ENCODE peak calls at places on chromosomes 2 and 18, in six cellular contexts. One of them, this sample, is unnamed.
A peak's percentile ranks its signal among the peaks of the same experiment; 100 is the strongest.

GRCh38 chr2:160050147-160050546 is 12.3 kb downstream of the PLA2R1 start:
- DNase-seq in foreskin fibroblast: no peak
- DNase-seq in fibroblast of mammary gland: no peak
- DNase-seq in heart left ventricle: no peak
- DNase-seq in ovary: no peak
- DNase-seq in CD4-positive, alpha-beta T cell: no peak
- DNase-seq in this sample: no peak

GRCh38 chr2:72914226-72915075 is 2.9 kb upstream of the EMX1 start:
- DNase-seq in foreskin fibroblast: no peak
- DNase-seq in ovary: no peak
- DNase-seq in CD4-positive, alpha-beta T cell: no peak
- DNase-seq in heart left ventricle: no peak
- DNase-seq in fibroblast of mammary gland: no peak
- DNase-seq in this sample: no peak

GRCh38 chr2:3651686-3652516 is 6.1 kb upstream of the ALLC start:
- DNase-seq in heart left ventricle: peak; percentile 64
- DNase-seq in CD4-positive, alpha-beta T cell: peak; percentile 60
- DNase-seq in foreskin fibroblast: peak; percentile 31
- DNase-seq in ovary: peak; percentile 65
- DNase-seq in fibroblast of mammary gland: peak; percentile 26
- DNase-seq in this sample: no peak

GRCh38 chr2:68768951-68769350 is 34.3 kb downstream of the ARHGAP25 start:
- DNase-seq in fibroblast of mammary gland: no peak
- DNase-seq in ovary: no peak
- DNase-seq in foreskin fibroblast: no peak
- DNase-seq in CD4-positive, alpha-beta T cell: no peak
- DNase-seq in heart left ventricle: no peak
- DNase-seq in this sample: no peak

GRCh38 chr2:220394433-220394832 is 767.0 kb downstream of the SLC4A3 start:
- DNase-seq in fibroblast of mammary gland: peak; percentile 66
- DNase-seq in ovary: no peak
- DNase-seq in foreskin fibroblast: peak; percentile 80
- DNase-seq in heart left ventricle: peak; percentile 50
- DNase-seq in CD4-positive, alpha-beta T cell: no peak
- DNase-seq in this sample: no peak

GRCh38 chr18:9535430-9535972 is 60.2 kb downstream of the RALBP1 start:
- DNase-seq in heart left ventricle: no peak
- DNase-seq in foreskin fibroblast: peak; percentile 97
- DNase-seq in CD4-positive, alpha-beta T cell: no peak
- DNase-seq in fibroblast of mammary gland: peak; percentile 98
- DNase-seq in ovary: peak; percentile 68
- DNase-seq in this sample: no peak

GRCh38 chr2:240430595-240430994 is 4.9 kb upstream of the GPC1 start:
- DNase-seq in CD4-positive, alpha-beta T cell: no peak
- DNase-seq in heart left ventricle: no peak
- DNase-seq in fibroblast of mammary gland: no peak
- DNase-seq in foreskin fibroblast: no peak
- DNase-seq in ovary: no peak
- DNase-seq in this sample: no peak

GRCh38 chr2:37633234-37633633 is 38.2 kb downstream of the CDC42EP3 start:
- DNase-seq in ovary: no peak
- DNase-seq in CD4-positive, alpha-beta T cell: no peak
- DNase-seq in fibroblast of mammary gland: no peak
- DNase-seq in heart left ventricle: no peak
- DNase-seq in foreskin fibroblast: no peak
- DNase-seq in this sample: no peak

GRCh38 chr2:207787800-207788199 is 18.1 kb upstream of the FZD5 start:
- DNase-seq in foreskin fibroblast: no peak
- DNase-seq in heart left ventricle: no peak
- DNase-seq in ovary: no peak
- DNase-seq in fibroblast of mammary gland: no peak
- DNase-seq in CD4-positive, alpha-beta T cell: no peak
- DNase-seq in this sample: no peak

GRCh38 chr2:139031722-139032121 is 251.5 kb upstream of the NXPH2 start:
- DNase-seq in fibroblast of mammary gland: peak; percentile 2
- DNase-seq in ovary: no peak
- DNase-seq in CD4-positive, alpha-beta T cell: no peak
- DNase-seq in heart left ventricle: peak; percentile 25
- DNase-seq in foreskin fibroblast: no peak
- DNase-seq in this sample: no peak

GRCh38 chr18:63004466-63005089 is 289.2 kb downstream of the PHLPP1 start:
- DNase-seq in ovary: no peak
- DNase-seq in heart left ventricle: no peak
- DNase-seq in fibroblast of mammary gland: no peak
- DNase-seq in CD4-positive, alpha-beta T cell: no peak
- DNase-seq in foreskin fibroblast: no peak
- DNase-seq in this sample: no peak

GRCh38 chr18:43422483-43422882 is 145.2 kb upstream of the SYT4 start:
- DNase-seq in heart left ventricle: no peak
- DNase-seq in foreskin fibroblast: no peak
- DNase-seq in ovary: no peak
- DNase-seq in fibroblast of mammary gland: no peak
- DNase-seq in CD4-positive, alpha-beta T cell: no peak
- DNase-seq in this sample: no peak

GRCh38 chr18:47531759-47532158 is 280.3 kb upstream of the SKOR2 start:
- DNase-seq in CD4-positive, alpha-beta T cell: no peak
- DNase-seq in foreskin fibroblast: no peak
- DNase-seq in fibroblast of mammary gland: no peak
- DNase-seq in ovary: no peak
- DNase-seq in heart left ventricle: no peak
- DNase-seq in this sample: no peak

GRCh38 chr2:236562434-236562833 is 7.2 kb upstream of the ACKR3 start:
- DNase-seq in ovary: no peak
- DNase-seq in heart left ventricle: no peak
- DNase-seq in fibroblast of mammary gland: peak; percentile 33
- DNase-seq in foreskin fibroblast: peak; percentile 15
- DNase-seq in CD4-positive, alpha-beta T cell: no peak
- DNase-seq in this sample: no peak

GRCh38 chr2:109456776-109457175 is 157.0 kb downstream of the SEPTIN10 start:
- DNase-seq in CD4-positive, alpha-beta T cell: no peak
- DNase-seq in ovary: no peak
- DNase-seq in foreskin fibroblast: no peak
- DNase-seq in fibroblast of mammary gland: no peak
- DNase-seq in heart left ventricle: no peak
- DNase-seq in this sample: no peak

GRCh38 chr18:23377669-23378469 is 75.2 kb upstream of the RIOK3 start:
- DNase-seq in ovary: no peak
- DNase-seq in foreskin fibroblast: peak; percentile 90
- DNase-seq in CD4-positive, alpha-beta T cell: no peak
- DNase-seq in heart left ventricle: no peak
- DNase-seq in fibroblast of mammary gland: peak; percentile 91
- DNase-seq in this sample: no peak

GRCh38 chr2:29322011-29322410 is 206.8 kb downstream of the CLIP4 start:
- DNase-seq in foreskin fibroblast: peak; percentile 4
- DNase-seq in CD4-positive, alpha-beta T cell: no peak
- DNase-seq in ovary: no peak
- DNase-seq in fibroblast of mammary gland: peak; percentile 54
- DNase-seq in heart left ventricle: no peak
- DNase-seq in this sample: no peak

GRCh38 chr2:176177580-176178270 is 10.7 kb upstream of the HOXD1 start:
- DNase-seq in heart left ventricle: no peak
- DNase-seq in fibroblast of mammary gland: no peak
- DNase-seq in CD4-positive, alpha-beta T cell: no peak
- DNase-seq in ovary: peak; percentile 33
- DNase-seq in foreskin fibroblast: no peak
- DNase-seq in this sample: no peak

GRCh38 chr2:241854342-241855244 is 4.1 kb downstream of the PDCD1 start:
- DNase-seq in fibroblast of mammary gland: no peak
- DNase-seq in CD4-positive, alpha-beta T cell: no peak
- DNase-seq in ovary: peak; percentile 8
- DNase-seq in foreskin fibroblast: no peak
- DNase-seq in heart left ventricle: no peak
- DNase-seq in this sample: no peak

GRCh38 chr2:162545254-162545653 is 201.3 kb downstream of the GCA start:
- DNase-seq in heart left ventricle: no peak
- DNase-seq in foreskin fibroblast: no peak
- DNase-seq in fibroblast of mammary gland: no peak
- DNase-seq in CD4-positive, alpha-beta T cell: no peak
- DNase-seq in ovary: no peak
- DNase-seq in this sample: no peak
- TF ChIP-seq CTCF in heart left ventricle: no peak
- TF ChIP-seq CTCF in foreskin fibroblast: no peak
- TF ChIP-seq CTCF in fibroblast of mammary gland: no peak
- TF ChIP-seq CTCF in CD4-positive, alpha-beta T cell: no peak
- TF ChIP-seq CTCF in ovary: no peak
- TF ChIP-seq CTCF in this sample: no peak

DNA sequence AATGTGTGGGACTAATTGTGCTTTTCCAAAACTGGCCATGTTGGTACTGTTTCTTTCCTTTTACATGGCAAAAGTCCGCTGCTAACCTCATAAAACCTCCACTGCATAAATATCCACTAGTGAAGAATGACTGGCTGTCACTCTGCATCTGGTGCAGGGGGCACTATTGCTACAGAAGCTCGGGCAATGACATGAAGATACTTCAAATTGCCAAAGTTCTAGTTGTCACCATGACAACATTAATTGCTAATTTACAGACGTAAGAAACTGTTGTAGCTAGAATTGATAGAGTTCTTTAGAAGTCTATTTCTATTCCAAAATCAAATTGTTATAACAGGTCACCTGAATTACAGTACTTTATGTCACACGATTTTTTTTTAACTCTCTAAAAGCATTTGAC is 861 bp downstream of the CFAP210 start:
- DNase-seq in foreskin fibroblast: no peak
- DNase-seq in CD4-positive, alpha-beta T cell: peak; percentile 11
- DNase-seq in ovary: no peak
- DNase-seq in fibroblast of mammary gland: peak; percentile 6
- DNase-seq in heart left ventricle: no peak
- DNase-seq in this sample: no peak
- TF ChIP-seq CTCF in foreskin fibroblast: no peak
- TF ChIP-seq CTCF in CD4-positive, alpha-beta T cell: no peak
- TF ChIP-seq CTCF in ovary: no peak
- TF ChIP-seq CTCF in fibroblast of mammary gland: peak; percentile 6
- TF ChIP-seq CTCF in heart left ventricle: no peak
- TF ChIP-seq CTCF in this sample: no peak

DNA sequence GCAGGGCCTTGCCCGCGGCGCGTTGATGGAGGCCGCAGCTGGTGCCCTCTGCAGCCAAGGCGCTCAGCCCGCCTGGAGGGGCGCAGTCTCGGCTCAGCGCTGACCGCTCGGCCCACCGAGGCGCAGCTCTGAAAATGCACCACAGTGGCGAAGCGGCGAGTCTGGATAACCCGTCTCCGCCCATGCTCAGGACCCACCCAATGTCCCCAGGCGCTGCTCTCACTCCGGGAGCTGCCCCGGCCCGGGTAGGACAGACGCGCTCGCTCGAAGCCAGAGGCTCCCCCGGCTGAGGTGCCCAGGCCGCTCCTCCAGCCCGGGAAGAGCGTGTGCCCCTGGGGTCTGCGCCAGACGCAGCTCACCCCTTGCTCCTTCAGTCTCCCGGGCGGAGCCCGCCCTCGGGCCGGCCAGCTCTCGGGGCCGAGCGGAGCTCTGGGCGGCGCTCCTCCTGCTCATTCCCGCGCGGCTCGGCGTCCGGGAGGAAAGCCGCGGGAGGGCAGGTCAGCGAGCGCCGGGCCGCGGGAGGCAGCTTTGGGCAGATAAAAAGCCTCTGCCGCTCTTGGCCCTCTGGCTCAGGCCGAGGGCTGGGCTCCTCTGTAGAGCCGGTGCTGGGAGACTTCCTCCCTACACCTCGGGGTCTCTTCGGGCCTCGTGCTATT is 1.6 kb upstream of the TBR1 start:
- DNase-seq in fibroblast of mammary gland: peak; percentile 26
- DNase-seq in foreskin fibroblast: peak; percentile 66
- DNase-seq in ovary: no peak
- DNase-seq in CD4-positive, alpha-beta T cell: no peak
- DNase-seq in heart left ventricle: peak; percentile 38
- DNase-seq in this sample: no peak
- TF ChIP-seq CTCF in fibroblast of mammary gland: no peak
- TF ChIP-seq CTCF in foreskin fibroblast: no peak
- TF ChIP-seq CTCF in ovary: no peak
- TF ChIP-seq CTCF in CD4-positive, alpha-beta T cell: no peak
- TF ChIP-seq CTCF in heart left ventricle: no peak
- TF ChIP-seq CTCF in this sample: no peak

GRCh38 chr2:22995576-22995975 is 389.4 kb upstream of the KLHL29 start:
- DNase-seq in CD4-positive, alpha-beta T cell: no peak
- DNase-seq in heart left ventricle: no peak
- DNase-seq in fibroblast of mammary gland: no peak
- DNase-seq in foreskin fibroblast: no peak
- DNase-seq in ovary: no peak
- DNase-seq in this sample: no peak

GRCh38 chr2:22992446-22992845 is 392.5 kb upstream of the KLHL29 start:
- DNase-seq in CD4-positive, alpha-beta T cell: no peak
- DNase-seq in ovary: no peak
- DNase-seq in foreskin fibroblast: no peak
- DNase-seq in heart left ventricle: no peak
- DNase-seq in fibroblast of mammary gland: no peak
- DNase-seq in this sample: no peak

GRCh38 chr2:22991844-22992243 is 393.1 kb upstream of the KLHL29 start:
- DNase-seq in fibroblast of mammary gland: no peak
- DNase-seq in ovary: no peak
- DNase-seq in CD4-positive, alpha-beta T cell: no peak
- DNase-seq in foreskin fibroblast: no peak
- DNase-seq in heart left ventricle: no peak
- DNase-seq in this sample: no peak
- TF ChIP-seq CTCF in fibroblast of mammary gland: no peak
- TF ChIP-seq CTCF in ovary: no peak
- TF ChIP-seq CTCF in CD4-positive, alpha-beta T cell: no peak
- TF ChIP-seq CTCF in foreskin fibroblast: no peak
- TF ChIP-seq CTCF in heart left ventricle: no peak
- TF ChIP-seq CTCF in this sample: no peak

GRCh38 chr2:192749606-192750200 is 555.0 kb upstream of the TMEFF2 start:
- DNase-seq in heart left ventricle: no peak
- DNase-seq in fibroblast of mammary gland: peak; percentile 1
- DNase-seq in foreskin fibroblast: no peak
- DNase-seq in ovary: no peak
- DNase-seq in CD4-positive, alpha-beta T cell: no peak
- DNase-seq in this sample: no peak
- TF ChIP-seq CTCF in heart left ventricle: no peak
- TF ChIP-seq CTCF in fibroblast of mammary gland: no peak
- TF ChIP-seq CTCF in foreskin fibroblast: no peak
- TF ChIP-seq CTCF in ovary: no peak
- TF ChIP-seq CTCF in CD4-positive, alpha-beta T cell: no peak
- TF ChIP-seq CTCF in this sample: no peak

DNA sequence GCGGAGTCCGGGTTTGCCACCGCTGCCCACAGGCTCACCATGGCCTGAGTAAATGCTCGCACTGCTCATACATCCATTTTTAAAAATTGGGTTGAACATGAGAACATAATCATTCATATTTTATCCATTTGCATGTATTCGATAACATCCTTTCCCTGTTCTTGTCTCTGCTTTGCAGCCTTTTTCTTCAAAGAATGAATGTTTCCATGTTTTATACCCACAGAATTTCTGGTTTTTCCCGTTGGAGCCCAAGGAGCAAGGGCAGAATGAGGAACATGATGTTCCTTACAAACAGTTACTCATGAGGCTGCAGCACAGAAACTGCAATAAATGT is 146.5 kb downstream of the CCDC74A start:
- DNase-seq in fibroblast of mammary gland: no peak
- DNase-seq in heart left ventricle: no peak
- DNase-seq in ovary: no peak
- DNase-seq in CD4-positive, alpha-beta T cell: no peak
- DNase-seq in foreskin fibroblast: no peak
- DNase-seq in this sample: no peak
- TF ChIP-seq CTCF in fibroblast of mammary gland: no peak
- TF ChIP-seq CTCF in heart left ventricle: no peak
- TF ChIP-seq CTCF in ovary: no peak
- TF ChIP-seq CTCF in CD4-positive, alpha-beta T cell: peak; percentile 52
- TF ChIP-seq CTCF in foreskin fibroblast: no peak
- TF ChIP-seq CTCF in this sample: peak; percentile 13

GRCh38 chr2:238120463-238121298 is 17.8 kb upstream of the KLHL30 start:
- DNase-seq in heart left ventricle: peak; percentile 38
- DNase-seq in ovary: no peak
- DNase-seq in fibroblast of mammary gland: no peak
- DNase-seq in foreskin fibroblast: peak; percentile 22
- DNase-seq in CD4-positive, alpha-beta T cell: no peak
- DNase-seq in this sample: peak; percentile 62
- TF ChIP-seq CTCF in heart left ventricle: no peak
- TF ChIP-seq CTCF in ovary: no peak
- TF ChIP-seq CTCF in fibroblast of mammary gland: no peak
- TF ChIP-seq CTCF in foreskin fibroblast: no peak
- TF ChIP-seq CTCF in CD4-positive, alpha-beta T cell: no peak
- TF ChIP-seq CTCF in this sample: no peak

GRCh38 chr2:121839584-121839983 is 84.1 kb downstream of the TSN start:
- DNase-seq in ovary: no peak
- DNase-seq in fibroblast of mammary gland: no peak
- DNase-seq in CD4-positive, alpha-beta T cell: no peak
- DNase-seq in heart left ventricle: no peak
- DNase-seq in foreskin fibroblast: no peak
- DNase-seq in this sample: no peak
- TF ChIP-seq CTCF in ovary: no peak
- TF ChIP-seq CTCF in fibroblast of mammary gland: no peak
- TF ChIP-seq CTCF in CD4-positive, alpha-beta T cell: no peak
- TF ChIP-seq CTCF in heart left ventricle: no peak
- TF ChIP-seq CTCF in foreskin fibroblast: no peak
- TF ChIP-seq CTCF in this sample: no peak